ENCODE peak calls at places on chromosomes 3 and 15, in nine cellular contexts. One of them, this sample, is unnamed.
A peak's percentile ranks its signal among the peaks of the same experiment; 100 is the strongest.

GRCh38 chr3:99248913-99249312 is 347.4 kb upstream of the DCBLD2 start:
- DNase-seq in astrocyte of the spinal cord: peak; percentile 27
- DNase-seq in dorsolateral prefrontal cortex: no peak
- DNase-seq in kidney: no peak
- DNase-seq in upper lobe of right lung: no peak
- DNase-seq in transverse colon: no peak
- DNase-seq in hepatocyte: no peak
- DNase-seq in psoas muscle: no peak
- DNase-seq in CD8-positive, alpha-beta T cell: no peak
- DNase-seq in this sample: no peak

GRCh38 chr3:52609316-52609815 is 73.0 kb downstream of the UQCC5 start:
- DNase-seq in kidney: no peak
- DNase-seq in upper lobe of right lung: no peak
- DNase-seq in transverse colon: no peak
- DNase-seq in astrocyte of the spinal cord: no peak
- DNase-seq in CD8-positive, alpha-beta T cell: no peak
- DNase-seq in hepatocyte: no peak
- DNase-seq in psoas muscle: no peak
- DNase-seq in dorsolateral prefrontal cortex: no peak
- DNase-seq in this sample: no peak

GRCh38 chr3:65328148-65328547 is 640.3 kb upstream of the ADAMTS9 start:
- DNase-seq in hepatocyte: no peak
- DNase-seq in transverse colon: no peak
- DNase-seq in astrocyte of the spinal cord: no peak
- DNase-seq in upper lobe of right lung: no peak
- DNase-seq in psoas muscle: no peak
- DNase-seq in dorsolateral prefrontal cortex: no peak
- DNase-seq in kidney: no peak
- DNase-seq in CD8-positive, alpha-beta T cell: no peak
- DNase-seq in this sample: no peak

GRCh38 chr3:169581633-169582032 is 81.9 kb downstream of the MECOM start:
- DNase-seq in upper lobe of right lung: no peak
- DNase-seq in hepatocyte: no peak
- DNase-seq in transverse colon: no peak
- DNase-seq in dorsolateral prefrontal cortex: no peak
- DNase-seq in CD8-positive, alpha-beta T cell: no peak
- DNase-seq in kidney: no peak
- DNase-seq in astrocyte of the spinal cord: peak; percentile 8
- DNase-seq in psoas muscle: no peak
- DNase-seq in this sample: no peak

GRCh38 chr3:84738101-84738500 is 220.7 kb upstream of the CADM2 start:
- DNase-seq in dorsolateral prefrontal cortex: no peak
- DNase-seq in CD8-positive, alpha-beta T cell: no peak
- DNase-seq in astrocyte of the spinal cord: no peak
- DNase-seq in psoas muscle: no peak
- DNase-seq in upper lobe of right lung: no peak
- DNase-seq in kidney: no peak
- DNase-seq in hepatocyte: no peak
- DNase-seq in transverse colon: no peak
- DNase-seq in this sample: no peak

GRCh38 chr3:99952306-99952705 is 134.6 kb downstream of the CMSS1 start:
- DNase-seq in transverse colon: no peak
- DNase-seq in psoas muscle: no peak
- DNase-seq in dorsolateral prefrontal cortex: no peak
- DNase-seq in kidney: no peak
- DNase-seq in astrocyte of the spinal cord: peak; percentile 78
- DNase-seq in CD8-positive, alpha-beta T cell: no peak
- DNase-seq in upper lobe of right lung: no peak
- DNase-seq in hepatocyte: no peak
- DNase-seq in this sample: no peak

GRCh38 chr3:46699846-46700523 is 1.2 kb upstream of the TMIE start:
- DNase-seq in CD8-positive, alpha-beta T cell: no peak
- DNase-seq in psoas muscle: peak; percentile 67
- DNase-seq in dorsolateral prefrontal cortex: no peak
- DNase-seq in astrocyte of the spinal cord: no peak
- DNase-seq in upper lobe of right lung: peak; percentile 82
- DNase-seq in kidney: peak; percentile 92
- DNase-seq in transverse colon: peak; percentile 37
- DNase-seq in hepatocyte: no peak
- DNase-seq in this sample: no peak

GRCh38 chr3:65539620-65540019 is 499.1 kb downstream of the MAGI1 start:
- DNase-seq in CD8-positive, alpha-beta T cell: no peak
- DNase-seq in upper lobe of right lung: no peak
- DNase-seq in psoas muscle: no peak
- DNase-seq in dorsolateral prefrontal cortex: no peak
- DNase-seq in kidney: no peak
- DNase-seq in hepatocyte: no peak
- DNase-seq in astrocyte of the spinal cord: no peak
- DNase-seq in transverse colon: no peak
- DNase-seq in this sample: no peak

GRCh38 chr3:111070772-111071256 is 802 bp upstream of the NECTIN3 start:
- DNase-seq in kidney: no peak
- DNase-seq in CD8-positive, alpha-beta T cell: peak; percentile 50
- DNase-seq in dorsolateral prefrontal cortex: no peak
- DNase-seq in hepatocyte: no peak
- DNase-seq in psoas muscle: no peak
- DNase-seq in upper lobe of right lung: no peak
- DNase-seq in transverse colon: no peak
- DNase-seq in astrocyte of the spinal cord: no peak
- DNase-seq in this sample: no peak

GRCh38 chr15:92365079-92365478 is 28.6 kb upstream of the ST8SIA2 start:
- DNase-seq in transverse colon: peak; percentile 34
- DNase-seq in hepatocyte: peak; percentile 69
- DNase-seq in upper lobe of right lung: no peak
- DNase-seq in dorsolateral prefrontal cortex: no peak
- DNase-seq in astrocyte of the spinal cord: peak; percentile 75
- DNase-seq in CD8-positive, alpha-beta T cell: no peak
- DNase-seq in psoas muscle: no peak
- DNase-seq in kidney: no peak
- DNase-seq in this sample: no peak

GRCh38 chr3:191775451-191776233 is 314.7 kb downstream of the PYDC2 start:
- DNase-seq in CD8-positive, alpha-beta T cell: no peak
- DNase-seq in dorsolateral prefrontal cortex: no peak
- DNase-seq in hepatocyte: no peak
- DNase-seq in astrocyte of the spinal cord: peak; percentile 74
- DNase-seq in transverse colon: no peak
- DNase-seq in psoas muscle: no peak
- DNase-seq in upper lobe of right lung: no peak
- DNase-seq in kidney: no peak
- DNase-seq in this sample: no peak

GRCh38 chr15:67145710-67146109 is 80.3 kb downstream of the SMAD3 start:
- DNase-seq in CD8-positive, alpha-beta T cell: no peak
- DNase-seq in hepatocyte: no peak
- DNase-seq in kidney: no peak
- DNase-seq in astrocyte of the spinal cord: no peak
- DNase-seq in dorsolateral prefrontal cortex: no peak
- DNase-seq in transverse colon: no peak
- DNase-seq in upper lobe of right lung: no peak
- DNase-seq in psoas muscle: no peak
- DNase-seq in this sample: no peak

GRCh38 chr3:134054231-134054630 is 24.5 kb upstream of the SLCO2A1 start:
- DNase-seq in dorsolateral prefrontal cortex: no peak
- DNase-seq in psoas muscle: no peak
- DNase-seq in upper lobe of right lung: peak; percentile 1
- DNase-seq in transverse colon: no peak
- DNase-seq in hepatocyte: no peak
- DNase-seq in CD8-positive, alpha-beta T cell: no peak
- DNase-seq in kidney: no peak
- DNase-seq in astrocyte of the spinal cord: peak; percentile 30
- DNase-seq in this sample: no peak

GRCh38 chr3:59143447-59143846 is 93.6 kb upstream of the CFAP20DC start:
- DNase-seq in psoas muscle: no peak
- DNase-seq in kidney: no peak
- DNase-seq in hepatocyte: no peak
- DNase-seq in upper lobe of right lung: no peak
- DNase-seq in CD8-positive, alpha-beta T cell: no peak
- DNase-seq in transverse colon: no peak
- DNase-seq in astrocyte of the spinal cord: no peak
- DNase-seq in dorsolateral prefrontal cortex: no peak
- DNase-seq in this sample: no peak

DNA sequence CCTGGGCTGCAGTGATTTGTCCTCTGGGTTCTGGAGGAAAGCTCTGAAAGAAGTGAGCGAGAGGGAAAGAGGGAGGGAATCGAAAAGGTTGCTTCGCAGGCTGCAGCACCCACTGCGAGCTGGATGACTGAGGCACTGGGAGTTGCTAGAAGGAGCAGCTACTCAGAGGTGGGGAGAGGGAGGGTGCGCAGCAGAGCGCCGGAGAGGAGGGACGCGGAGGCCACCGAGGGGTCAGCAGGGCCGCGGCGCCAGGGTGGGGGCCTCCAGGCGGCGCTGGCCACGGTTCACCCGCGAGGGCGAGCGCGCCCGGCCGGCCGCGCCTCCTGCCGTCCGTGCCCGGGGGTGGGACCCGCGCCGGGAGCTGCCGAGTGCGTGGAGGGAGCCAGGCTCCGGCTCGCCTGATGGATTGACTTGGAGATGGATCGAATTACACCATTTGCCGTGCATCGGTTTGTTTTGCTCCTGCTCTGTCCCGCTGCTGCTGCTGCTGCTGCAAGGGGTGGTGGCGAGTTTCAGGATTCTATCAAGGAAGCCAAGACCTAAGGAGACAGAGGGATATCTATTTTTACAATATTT is at the start of gene SEMA6D:
- DNase-seq in dorsolateral prefrontal cortex: peak; percentile 86
- DNase-seq in astrocyte of the spinal cord: peak; percentile 83
- DNase-seq in psoas muscle: peak; percentile 76
- DNase-seq in CD8-positive, alpha-beta T cell: no peak
- DNase-seq in upper lobe of right lung: peak; percentile 78
- DNase-seq in kidney: peak; percentile 90
- DNase-seq in transverse colon: peak; percentile 72
- DNase-seq in hepatocyte: peak; percentile 84
- DNase-seq in this sample: peak; percentile 77
- TF ChIP-seq CTCF in dorsolateral prefrontal cortex: peak; percentile 47
- TF ChIP-seq CTCF in astrocyte of the spinal cord: peak; percentile 19
- TF ChIP-seq CTCF in psoas muscle: peak; percentile 63
- TF ChIP-seq CTCF in CD8-positive, alpha-beta T cell: no peak
- TF ChIP-seq CTCF in upper lobe of right lung: peak; percentile 35
- TF ChIP-seq CTCF in kidney: peak; percentile 10
- TF ChIP-seq CTCF in transverse colon: no peak
- TF ChIP-seq CTCF in hepatocyte: peak; percentile 18
- TF ChIP-seq CTCF in this sample: no peak

DNA sequence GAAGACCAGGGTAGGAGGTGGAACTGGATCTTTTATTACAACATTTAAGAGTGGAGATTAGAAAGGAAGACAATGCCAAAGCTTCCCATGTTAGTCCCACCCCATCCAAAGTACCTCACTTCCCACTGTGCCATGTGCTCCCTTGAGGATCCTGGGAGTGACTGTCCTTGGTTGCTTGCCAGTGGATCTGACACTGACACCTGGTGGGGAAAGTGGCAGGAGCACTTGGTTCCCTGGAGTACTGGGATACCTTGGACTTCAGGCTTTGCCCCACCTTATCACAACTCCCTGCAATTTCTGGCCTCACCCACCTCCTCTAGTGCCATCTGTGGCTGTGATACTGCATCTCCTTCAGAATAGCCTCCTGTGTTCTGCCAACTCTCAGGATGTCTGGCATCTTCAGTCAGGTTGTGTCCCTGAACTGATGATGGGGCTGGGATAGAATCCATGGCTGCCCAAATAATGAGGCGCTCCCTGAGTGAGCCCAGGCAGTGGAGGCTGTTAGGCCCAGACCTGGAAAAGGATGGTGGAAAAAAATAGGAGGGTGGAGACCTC is 1.3 kb downstream of the ELL3 start:
- DNase-seq in astrocyte of the spinal cord: peak; percentile 43
- DNase-seq in transverse colon: peak; percentile 89
- DNase-seq in kidney: no peak
- DNase-seq in CD8-positive, alpha-beta T cell: no peak
- DNase-seq in psoas muscle: peak; percentile 33
- DNase-seq in hepatocyte: peak; percentile 85
- DNase-seq in upper lobe of right lung: peak; percentile 48
- DNase-seq in dorsolateral prefrontal cortex: no peak
- DNase-seq in this sample: peak; percentile 71
- H3K4me3 ChIP-seq in astrocyte of the spinal cord: no peak overlapping the region
- H3K4me3 ChIP-seq in transverse colon: peak overlapping the region; percentile 74
- H3K4me3 ChIP-seq in kidney: no peak overlapping the region
- H3K4me3 ChIP-seq in CD8-positive, alpha-beta T cell: no peak overlapping the region
- H3K4me3 ChIP-seq in psoas muscle: no peak overlapping the region
- H3K4me3 ChIP-seq in hepatocyte: no peak overlapping the region
- H3K4me3 ChIP-seq in upper lobe of right lung: no peak overlapping the region
- H3K4me3 ChIP-seq in dorsolateral prefrontal cortex: no peak overlapping the region
- H3K4me3 ChIP-seq in this sample: no peak overlapping the region

DNA sequence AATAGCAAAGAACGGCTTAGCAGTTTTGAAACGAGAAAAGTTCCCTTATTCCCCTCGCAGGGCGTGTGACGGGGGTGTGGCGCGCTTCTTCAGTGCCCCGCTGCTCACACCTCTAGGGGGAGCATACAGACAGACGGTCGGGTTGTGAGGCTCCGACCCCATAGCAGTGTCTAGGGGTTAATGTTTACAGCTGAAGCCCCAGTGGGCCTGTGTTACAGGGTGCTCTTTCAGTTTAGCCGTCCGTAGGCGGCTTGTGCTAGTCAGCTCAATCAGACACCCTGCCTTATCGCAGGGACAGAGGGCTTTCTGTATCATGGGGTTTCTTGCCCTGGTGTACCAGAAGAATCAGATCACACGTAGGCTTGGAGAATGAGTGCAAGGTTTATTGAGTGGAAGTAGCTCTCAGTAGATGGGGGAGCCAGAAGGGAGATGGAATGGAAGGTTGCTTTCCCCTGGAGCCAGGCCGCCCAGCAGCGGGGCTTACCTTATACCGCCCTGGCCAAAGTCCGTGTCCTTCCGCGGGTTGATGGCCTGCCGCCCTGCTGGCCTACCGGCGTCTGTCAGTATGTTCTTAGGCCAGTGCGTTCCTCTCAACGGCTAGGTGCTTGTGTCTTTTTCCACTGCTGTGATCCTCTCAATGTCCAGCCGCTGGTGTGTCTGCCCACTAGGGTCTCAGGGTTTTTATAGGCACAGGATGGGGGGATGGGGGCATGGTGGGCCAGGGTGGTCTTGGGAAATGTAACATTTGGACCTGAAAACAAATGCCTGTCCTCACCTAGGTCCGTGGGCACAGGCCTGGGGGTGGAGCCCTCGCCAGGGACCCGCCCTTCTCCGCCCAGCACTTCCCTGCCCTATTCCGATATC is 32.2 kb upstream of the ACP3 start:
- DNase-seq in CD8-positive, alpha-beta T cell: no peak
- DNase-seq in hepatocyte: peak; percentile 61
- DNase-seq in kidney: peak; percentile 64
- DNase-seq in dorsolateral prefrontal cortex: no peak
- DNase-seq in upper lobe of right lung: peak; percentile 69
- DNase-seq in psoas muscle: no peak
- DNase-seq in transverse colon: no peak
- DNase-seq in astrocyte of the spinal cord: no peak
- DNase-seq in this sample: no peak
- TF ChIP-seq CTCF in CD8-positive, alpha-beta T cell: no peak
- TF ChIP-seq CTCF in hepatocyte: no peak
- TF ChIP-seq CTCF in kidney: no peak
- TF ChIP-seq CTCF in dorsolateral prefrontal cortex: no peak
- TF ChIP-seq CTCF in upper lobe of right lung: no peak
- TF ChIP-seq CTCF in psoas muscle: no peak
- TF ChIP-seq CTCF in transverse colon: no peak
- TF ChIP-seq CTCF in astrocyte of the spinal cord: no peak
- TF ChIP-seq CTCF in this sample: no peak

DNA sequence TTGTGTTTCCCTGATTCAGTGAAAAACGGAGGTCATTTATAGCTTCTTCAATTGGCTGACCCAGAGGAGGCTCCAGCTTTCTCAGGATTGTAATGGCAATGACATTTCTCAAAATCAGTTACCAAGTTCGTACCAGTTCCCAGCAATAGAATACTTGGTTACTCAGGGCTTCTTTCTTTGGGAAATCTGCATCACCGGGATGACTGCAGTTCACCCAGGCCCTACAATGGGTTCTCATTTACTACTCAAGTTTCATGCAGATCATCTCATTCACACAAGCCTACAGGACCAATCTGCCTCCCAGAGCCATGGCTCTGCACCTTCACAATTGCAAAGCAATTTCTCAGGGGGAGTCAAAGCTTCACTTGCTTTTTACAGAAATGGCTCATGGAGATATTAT is 109.6 kb downstream of the FHIT start:
- DNase-seq in astrocyte of the spinal cord: no peak
- DNase-seq in kidney: no peak
- DNase-seq in psoas muscle: no peak
- DNase-seq in CD8-positive, alpha-beta T cell: no peak
- DNase-seq in dorsolateral prefrontal cortex: no peak
- DNase-seq in upper lobe of right lung: no peak
- DNase-seq in hepatocyte: no peak
- DNase-seq in transverse colon: no peak
- DNase-seq in this sample: no peak
- H3K4me3 ChIP-seq in astrocyte of the spinal cord: no peak overlapping the region
- H3K4me3 ChIP-seq in kidney: no peak overlapping the region
- H3K4me3 ChIP-seq in psoas muscle: no peak overlapping the region
- H3K4me3 ChIP-seq in CD8-positive, alpha-beta T cell: no peak overlapping the region
- H3K4me3 ChIP-seq in dorsolateral prefrontal cortex: no peak overlapping the region
- H3K4me3 ChIP-seq in upper lobe of right lung: no peak overlapping the region
- H3K4me3 ChIP-seq in hepatocyte: no peak overlapping the region
- H3K4me3 ChIP-seq in transverse colon: no peak overlapping the region
- H3K4me3 ChIP-seq in this sample: no peak overlapping the region